ENCODE peak calls at places on chromosomes 5 and 9, in eight cellular contexts. One of them, this sample, is unnamed.

GRCh38 chr5:113022661-113023060 is 46.1 kb downstream of the DCP2 start:
- DNase-seq in astrocyte: peak; percentile 59
- DNase-seq in GM23338: no peak
- DNase-seq in OCI-LY7: peak; percentile 73
- DNase-seq in endothelial cell of umbilical vein: peak; percentile 59
- DNase-seq in IMR-90: peak; percentile 37
- DNase-seq in neuronal stem cell: no peak
- DNase-seq in GM23248: no peak
- DNase-seq in this sample: peak; percentile 90

GRCh38 chr9:13122756-13123369 is 156.6 kb downstream of the MPDZ start:
- DNase-seq in astrocyte: no peak
- DNase-seq in endothelial cell of umbilical vein: no peak
- DNase-seq in GM23248: no peak
- DNase-seq in OCI-LY7: no peak
- DNase-seq in neuronal stem cell: no peak
- DNase-seq in IMR-90: no peak
- DNase-seq in GM23338: no peak
- DNase-seq in this sample: no peak

GRCh38 chr5:169861934-169862333 is 118.4 kb downstream of the INSYN2B start:
- DNase-seq in GM23248: peak; percentile 89
- DNase-seq in astrocyte: peak; percentile 93
- DNase-seq in neuronal stem cell: no peak
- DNase-seq in endothelial cell of umbilical vein: no peak
- DNase-seq in IMR-90: peak; percentile 96
- DNase-seq in GM23338: no peak
- DNase-seq in OCI-LY7: no peak
- DNase-seq in this sample: no peak

GRCh38 chr5:153147891-153148623 is 342.4 kb upstream of the GRIA1 start:
- DNase-seq in IMR-90: no peak
- DNase-seq in neuronal stem cell: peak; percentile 20
- DNase-seq in GM23248: peak; percentile 64
- DNase-seq in OCI-LY7: peak; percentile 39
- DNase-seq in endothelial cell of umbilical vein: no peak
- DNase-seq in astrocyte: peak; percentile 54
- DNase-seq in GM23338: peak; percentile 83
- DNase-seq in this sample: peak; percentile 46

GRCh38 chr5:65213921-65214525 is 267.7 kb downstream of the ADAMTS6 start:
- DNase-seq in GM23248: peak; percentile 38
- DNase-seq in neuronal stem cell: no peak
- DNase-seq in OCI-LY7: peak; percentile 17
- DNase-seq in endothelial cell of umbilical vein: peak; percentile 28
- DNase-seq in GM23338: peak; percentile 80
- DNase-seq in astrocyte: no peak
- DNase-seq in IMR-90: peak; percentile 39
- DNase-seq in this sample: no peak

GRCh38 chr9:72633966-72634365 is 112.6 kb downstream of the TMC1 start:
- DNase-seq in OCI-LY7: no peak
- DNase-seq in IMR-90: peak; percentile 53
- DNase-seq in GM23338: no peak
- DNase-seq in endothelial cell of umbilical vein: no peak
- DNase-seq in neuronal stem cell: no peak
- DNase-seq in astrocyte: peak; percentile 75
- DNase-seq in GM23248: peak; percentile 91
- DNase-seq in this sample: no peak

GRCh38 chr5:89437450-89438435 is 554.8 kb upstream of the MEF2C start:
- DNase-seq in endothelial cell of umbilical vein: no peak
- DNase-seq in OCI-LY7: no peak
- DNase-seq in neuronal stem cell: no peak
- DNase-seq in GM23338: no peak
- DNase-seq in GM23248: peak; percentile 15
- DNase-seq in IMR-90: no peak
- DNase-seq in astrocyte: peak; percentile 83
- DNase-seq in this sample: no peak

GRCh38 chr5:172756764-172757393 is 14.1 kb downstream of the DUSP1 start:
- DNase-seq in IMR-90: no peak
- DNase-seq in GM23338: no peak
- DNase-seq in OCI-LY7: no peak
- DNase-seq in astrocyte: no peak
- DNase-seq in endothelial cell of umbilical vein: no peak
- DNase-seq in GM23248: no peak
- DNase-seq in neuronal stem cell: no peak
- DNase-seq in this sample: no peak

GRCh38 chr5:78569441-78569840 is 79.1 kb downstream of the LHFPL2 start:
- DNase-seq in IMR-90: peak; percentile 87
- DNase-seq in neuronal stem cell: peak; percentile 9
- DNase-seq in astrocyte: peak; percentile 84
- DNase-seq in GM23338: peak; percentile 34
- DNase-seq in GM23248: peak; percentile 7
- DNase-seq in endothelial cell of umbilical vein: peak; percentile 73
- DNase-seq in OCI-LY7: no peak
- DNase-seq in this sample: no peak

GRCh38 chr5:74205745-74206570 is 434.6 kb downstream of the ENC1 start:
- DNase-seq in OCI-LY7: no peak
- DNase-seq in GM23248: peak; percentile 31
- DNase-seq in endothelial cell of umbilical vein: no peak
- DNase-seq in IMR-90: no peak
- DNase-seq in neuronal stem cell: no peak
- DNase-seq in astrocyte: peak; percentile 65
- DNase-seq in GM23338: no peak
- DNase-seq in this sample: no peak

GRCh38 chr5:179196420-179197079 is 136.4 kb downstream of the ZNF354C start:
- DNase-seq in astrocyte: no peak
- DNase-seq in IMR-90: no peak
- DNase-seq in OCI-LY7: no peak
- DNase-seq in neuronal stem cell: no peak
- DNase-seq in endothelial cell of umbilical vein: no peak
- DNase-seq in GM23338: no peak
- DNase-seq in GM23248: no peak
- DNase-seq in this sample: no peak

GRCh38 chr9:5310851-5311250 is 6.3 kb upstream of the RLN2 start:
- DNase-seq in astrocyte: peak; percentile 2
- DNase-seq in endothelial cell of umbilical vein: no peak
- DNase-seq in OCI-LY7: no peak
- DNase-seq in IMR-90: no peak
- DNase-seq in GM23248: no peak
- DNase-seq in neuronal stem cell: no peak
- DNase-seq in GM23338: no peak
- DNase-seq in this sample: no peak

GRCh38 chr9:6575324-6575758 is 70.2 kb downstream of the GLDC start:
- DNase-seq in neuronal stem cell: no peak
- DNase-seq in OCI-LY7: peak; percentile 83
- DNase-seq in endothelial cell of umbilical vein: no peak
- DNase-seq in IMR-90: no peak
- DNase-seq in GM23338: no peak
- DNase-seq in astrocyte: no peak
- DNase-seq in GM23248: no peak
- DNase-seq in this sample: peak; percentile 87

GRCh38 chr9:110936719-110937452 is 101.4 kb downstream of the LPAR1 start:
- DNase-seq in endothelial cell of umbilical vein: no peak
- DNase-seq in IMR-90: peak; percentile 87
- DNase-seq in GM23248: peak; percentile 96
- DNase-seq in neuronal stem cell: no peak
- DNase-seq in GM23338: no peak
- DNase-seq in astrocyte: peak; percentile 69
- DNase-seq in OCI-LY7: no peak
- DNase-seq in this sample: no peak

GRCh38 chr5:146233441-146233840 is 30.0 kb downstream of the RBM27 start:
- DNase-seq in astrocyte: no peak
- DNase-seq in neuronal stem cell: no peak
- DNase-seq in IMR-90: no peak
- DNase-seq in endothelial cell of umbilical vein: no peak
- DNase-seq in GM23338: no peak
- DNase-seq in GM23248: no peak
- DNase-seq in OCI-LY7: no peak
- DNase-seq in this sample: no peak

GRCh38 chr5:66653380-66653779 is 57.2 kb downstream of the MAST4 start:
- DNase-seq in astrocyte: peak; percentile 71
- DNase-seq in GM23248: peak; percentile 97
- DNase-seq in GM23338: no peak
- DNase-seq in neuronal stem cell: no peak
- DNase-seq in OCI-LY7: no peak
- DNase-seq in endothelial cell of umbilical vein: peak; percentile 23
- DNase-seq in IMR-90: peak; percentile 18
- DNase-seq in this sample: no peak

GRCh38 chr9:21782207-21782606 is 20.2 kb upstream of the MTAP start:
- DNase-seq in astrocyte: peak; percentile 54
- DNase-seq in neuronal stem cell: no peak
- DNase-seq in GM23248: peak; percentile 40
- DNase-seq in endothelial cell of umbilical vein: no peak
- DNase-seq in GM23338: no peak
- DNase-seq in IMR-90: no peak
- DNase-seq in OCI-LY7: no peak
- DNase-seq in this sample: no peak
- H3K4me2 ChIP-seq in astrocyte: no peak overlapping the region
- H3K4me2 ChIP-seq in neuronal stem cell: no peak overlapping the region
- H3K4me2 ChIP-seq in GM23248: peak overlapping the region; percentile 50
- H3K4me2 ChIP-seq in endothelial cell of umbilical vein: no peak overlapping the region
- H3K4me2 ChIP-seq in GM23338: no peak overlapping the region
- H3K4me2 ChIP-seq in IMR-90: no peak overlapping the region
- H3K4me2 ChIP-seq in OCI-LY7: no peak overlapping the region
- H3K4me2 ChIP-seq in this sample: no peak overlapping the region

GRCh38 chr5:2755371-2755715 is 3.9 kb upstream of the IRX2 start:
- DNase-seq in neuronal stem cell: no peak
- DNase-seq in endothelial cell of umbilical vein: no peak
- DNase-seq in GM23338: no peak
- DNase-seq in astrocyte: no peak
- DNase-seq in IMR-90: no peak
- DNase-seq in OCI-LY7: no peak
- DNase-seq in GM23248: no peak
- DNase-seq in this sample: no peak

GRCh38 chr5:2756211-2756746 is 4.8 kb upstream of the IRX2 start:
- DNase-seq in endothelial cell of umbilical vein: no peak
- DNase-seq in GM23338: peak; percentile 95
- DNase-seq in OCI-LY7: no peak
- DNase-seq in GM23248: peak; percentile 95
- DNase-seq in neuronal stem cell: no peak
- DNase-seq in IMR-90: peak; percentile 9
- DNase-seq in astrocyte: peak; percentile 78
- DNase-seq in this sample: no peak

GRCh38 chr5:2755811-2756210 is 4.3 kb upstream of the IRX2 start:
- DNase-seq in GM23248: peak; percentile 71
- DNase-seq in endothelial cell of umbilical vein: no peak
- DNase-seq in astrocyte: no peak
- DNase-seq in IMR-90: no peak
- DNase-seq in GM23338: no peak
- DNase-seq in OCI-LY7: no peak
- DNase-seq in neuronal stem cell: no peak
- DNase-seq in this sample: no peak

GRCh38 chr5:2757563-2758311 is 6.3 kb upstream of the IRX2 start:
- DNase-seq in OCI-LY7: no peak
- DNase-seq in GM23248: peak; percentile 97
- DNase-seq in neuronal stem cell: no peak
- DNase-seq in GM23338: peak; percentile 70
- DNase-seq in astrocyte: peak; percentile 78
- DNase-seq in IMR-90: peak; percentile 22
- DNase-seq in endothelial cell of umbilical vein: no peak
- DNase-seq in this sample: no peak

DNA sequence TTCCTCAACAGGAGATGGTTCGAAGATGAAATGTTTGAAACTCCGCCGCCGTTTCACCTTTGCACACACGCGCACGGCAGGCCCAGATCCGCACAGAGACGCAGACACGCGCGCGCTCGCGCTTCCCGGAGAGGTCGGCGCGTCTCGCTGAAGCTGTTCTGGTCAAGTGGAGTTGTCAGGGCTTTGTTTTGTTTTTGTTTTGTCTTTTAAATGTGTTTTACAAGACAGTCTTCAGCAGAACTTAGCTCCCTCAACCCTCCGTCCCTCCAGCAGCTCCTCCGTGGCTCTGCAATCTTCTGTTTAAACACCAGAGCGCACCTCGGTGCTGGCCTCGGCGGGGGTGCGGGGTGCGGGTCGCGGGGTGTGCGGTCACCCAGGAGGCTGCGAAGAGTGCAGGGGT is 5.3 kb upstream of the IRX2 start:
- DNase-seq in neuronal stem cell: no peak
- DNase-seq in astrocyte: no peak
- DNase-seq in OCI-LY7: no peak
- DNase-seq in endothelial cell of umbilical vein: no peak
- DNase-seq in GM23248: peak; percentile 76
- DNase-seq in GM23338: peak; percentile 71
- DNase-seq in IMR-90: no peak
- DNase-seq in this sample: no peak
- H2AFZ ChIP-seq in neuronal stem cell: no peak overlapping the region
- H2AFZ ChIP-seq in astrocyte: peak overlapping the region; percentile 72
- H2AFZ ChIP-seq in OCI-LY7: no peak overlapping the region
- H2AFZ ChIP-seq in endothelial cell of umbilical vein: no peak overlapping the region
- H2AFZ ChIP-seq in GM23248: peak overlapping the region; percentile 86
- H2AFZ ChIP-seq in GM23338: peak overlapping the region; percentile 98
- H2AFZ ChIP-seq in IMR-90: peak overlapping the region; percentile 76
- H2AFZ ChIP-seq in this sample: no peak overlapping the region

DNA sequence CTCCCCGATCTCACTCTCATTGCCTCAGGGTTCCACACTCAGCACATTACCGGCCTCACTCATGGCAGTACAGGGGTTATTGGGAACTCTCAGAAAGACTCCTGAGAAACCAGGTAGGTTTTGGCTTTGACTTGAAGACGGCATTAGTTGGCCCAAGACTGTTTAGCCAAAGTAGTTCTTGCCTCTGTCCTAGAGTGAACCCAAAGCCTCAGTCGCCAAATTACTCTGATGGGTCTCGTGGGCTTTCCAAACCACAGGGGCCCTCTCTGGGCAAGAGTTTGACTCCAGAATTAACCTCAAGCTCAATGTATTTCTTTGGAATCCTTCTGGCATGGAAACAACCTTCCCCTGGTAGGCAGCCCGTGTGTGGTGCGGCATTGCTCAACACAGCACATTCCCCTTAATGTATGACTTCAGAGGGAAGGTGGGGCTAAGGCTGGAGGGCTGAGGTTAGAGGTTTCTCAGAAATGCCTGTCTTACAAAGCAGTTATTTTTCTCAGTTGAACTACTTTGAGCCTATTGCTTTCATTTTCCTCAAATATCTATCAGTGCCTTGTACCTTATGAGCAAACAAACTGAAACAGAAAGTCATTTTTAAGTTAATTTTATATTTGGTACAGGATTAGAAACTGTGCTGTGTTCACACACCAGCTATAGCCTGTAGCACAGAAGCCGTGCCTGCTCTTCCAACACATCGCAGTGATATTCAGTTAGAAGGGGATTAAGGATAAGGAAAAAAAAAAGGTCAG is 123.8 kb upstream of the HAPLN1 start:
- DNase-seq in OCI-LY7: no peak
- DNase-seq in astrocyte: peak; percentile 95
- DNase-seq in IMR-90: peak; percentile 74
- DNase-seq in GM23248: peak; percentile 87
- DNase-seq in neuronal stem cell: no peak
- DNase-seq in endothelial cell of umbilical vein: no peak
- DNase-seq in GM23338: peak; percentile 24
- DNase-seq in this sample: peak; percentile 96
- H3K4me2 ChIP-seq in OCI-LY7: no peak overlapping the region
- H3K4me2 ChIP-seq in astrocyte: no peak overlapping the region
- H3K4me2 ChIP-seq in IMR-90: peak overlapping the region; percentile 16
- H3K4me2 ChIP-seq in GM23248: peak overlapping the region; percentile 57
- H3K4me2 ChIP-seq in neuronal stem cell: no peak overlapping the region
- H3K4me2 ChIP-seq in endothelial cell of umbilical vein: no peak overlapping the region
- H3K4me2 ChIP-seq in GM23338: no peak overlapping the region
- H3K4me2 ChIP-seq in this sample: peak overlapping the region; percentile 85

DNA sequence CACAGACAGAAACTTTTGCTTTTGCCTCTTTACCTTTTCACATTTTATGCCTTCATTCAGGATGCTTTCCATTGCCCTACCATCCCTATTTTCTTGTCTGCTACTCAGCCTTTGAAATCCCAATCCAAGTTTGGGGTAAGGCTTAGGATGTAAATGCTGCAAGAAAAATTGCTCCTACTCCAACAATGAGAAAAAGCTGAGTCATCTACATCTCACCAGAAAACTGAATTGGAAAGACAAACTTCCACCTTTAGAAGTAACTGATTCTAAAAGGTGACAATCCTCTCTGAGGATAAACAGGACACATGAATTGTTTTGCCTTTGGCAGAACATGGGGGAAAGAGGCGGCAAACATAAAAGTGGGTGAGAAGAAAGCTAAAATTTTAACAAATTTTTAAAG is 295.6 kb downstream of the NR2F1-AS1 start:
- DNase-seq in neuronal stem cell: no peak
- DNase-seq in GM23248: no peak
- DNase-seq in endothelial cell of umbilical vein: no peak
- DNase-seq in OCI-LY7: no peak
- DNase-seq in astrocyte: no peak
- DNase-seq in IMR-90: peak; percentile 17
- DNase-seq in GM23338: no peak
- DNase-seq in this sample: no peak
- H2AFZ ChIP-seq in neuronal stem cell: peak overlapping the region; percentile 50
- H2AFZ ChIP-seq in GM23248: no peak overlapping the region
- H2AFZ ChIP-seq in endothelial cell of umbilical vein: peak overlapping the region; percentile 42
- H2AFZ ChIP-seq in OCI-LY7: no peak overlapping the region
- H2AFZ ChIP-seq in astrocyte: peak overlapping the region; percentile 7
- H2AFZ ChIP-seq in IMR-90: no peak overlapping the region
- H2AFZ ChIP-seq in GM23338: peak overlapping the region; percentile 12
- H2AFZ ChIP-seq in this sample: no peak overlapping the region

This sample was measured in MM.1S.